ENCODE peak calls at places on chromosome 1, in four cellular contexts. O is fibroblast of pulmonary artery, E is hepatocyte, J is IMR-90. D is an unnamed sample.

GRCh38 chr1:233625087-233625486 is 11.2 kb downstream of the KCNK1 start:
- DNase-seq in J (no peak), O (no peak), E (no peak), D (no peak)

GRCh38 chr1:64623750-64624445 is 121.0 kb upstream of the RAVER2 start:
- DNase-seq in E (no peak), O (peak; percentile 28), J (peak; percentile 41), D (no peak)

GRCh38 chr1:20358761-20359263 is 68.1 kb downstream of the VWA5B1 start:
- DNase-seq in E (peak; percentile 72), J (peak; percentile 61), O (peak; percentile 23), D (peak; percentile 76)

GRCh38 chr1:244346972-244347618 is 104.6 kb downstream of the ADSS2 start:
- DNase-seq in J (no peak), O (peak; percentile 37), E (no peak), D (peak; percentile 32)

GRCh38 chr1:67952071-67952470 is 98.4 kb downstream of the DIRAS3 start:
- DNase-seq in O (peak; percentile 44), E (no peak), J (peak; percentile 56), D (no peak)

GRCh38 chr1:57850572-57850971 is 426.7 kb upstream of the DAB1 start:
- DNase-seq in O (no peak), J (no peak), E (no peak), D (no peak)

GRCh38 chr1:77975386-77975785 is 3.5 kb downstream of the FUBP1 start:
- DNase-seq in E (no peak), O (peak; percentile 11), J (peak; percentile 40), D (peak; percentile 9)

GRCh38 chr1:3472906-3473305 is 18.4 kb downstream of the ARHGEF16 start:
- DNase-seq in J (no peak), O (no peak), E (no peak), D (no peak)

GRCh38 chr1:61853545-61853944 is 111.3 kb downstream of the PATJ start:
- DNase-seq in J (peak; percentile 22), E (peak; percentile 13), O (peak; percentile 55), D (no peak)

GRCh38 chr1:80607064-80607463 is 1193.7 kb upstream of the ADGRL2 start:
- DNase-seq in J (no peak), E (no peak), O (no peak), D (no peak)

GRCh38 chr1:75461808-75462325 is 149.0 kb downstream of the SLC44A5 start:
- DNase-seq in J (no peak), O (no peak), E (no peak), D (no peak)

GRCh38 chr1:112735752-112736151 is 20.6 kb upstream of the PPM1J start:
- DNase-seq in O (peak; percentile 72), E (no peak), J (peak; percentile 94), D (no peak)

GRCh38 chr1:76901158-76901767 is 34.0 kb downstream of the ST6GALNAC5 start:
- DNase-seq in O (peak; percentile 68), E (peak; percentile 57), J (peak; percentile 58), D (peak; percentile 12)

GRCh38 chr1:149848340-149848771 is 51.0 kb upstream of the BOLA1 start:
- DNase-seq in O (no peak), E (peak; percentile 8), J (no peak), D (peak; percentile 62)

GRCh38 chr1:184061396-184062003 is 10.0 kb downstream of the TSEN15 start:
- DNase-seq in O (peak; percentile 71), J (peak; percentile 88), E (no peak), D (no peak)

GRCh38 chr1:203607169-203607873 is 19.3 kb upstream of the ATP2B4 start:
- DNase-seq in O (peak; percentile 92), E (peak; percentile 55), J (peak; percentile 98), D (peak; percentile 56)

GRCh38 chr1:164733070-164733469 is 174.1 kb downstream of the PBX1 start:
- DNase-seq in O (peak; percentile 65), J (peak; percentile 80), E (no peak), D (peak; percentile 14)

GRCh38 chr1:9107156-9107555 is 21.7 kb downstream of the GPR157 start:
- DNase-seq in E (no peak), J (no peak), O (peak; percentile 28), D (no peak)

GRCh38 chr1:156070523-156070922 is 9.6 kb downstream of the RAB25 start:
- DNase-seq in J (no peak), E (no peak), O (no peak), D (no peak)

DNA sequence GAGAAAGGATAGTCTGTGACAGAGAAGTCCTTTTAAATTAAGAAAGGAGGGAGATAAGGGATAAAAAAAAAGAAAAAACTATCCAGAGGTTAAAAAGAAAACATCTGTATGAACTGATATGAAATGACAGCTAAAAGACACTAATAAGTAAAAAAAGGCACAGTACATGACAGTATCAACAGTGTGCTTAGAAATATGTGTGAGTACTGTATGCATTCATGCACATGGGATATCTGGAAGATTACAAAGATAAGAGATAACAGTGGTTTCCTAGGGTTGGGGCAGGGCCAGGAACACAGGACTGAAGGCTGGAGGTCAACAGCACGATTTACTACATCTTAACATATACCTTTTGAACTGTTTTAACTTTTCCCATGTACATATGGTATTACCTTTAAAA is 13.3 kb downstream of the PTP4A2 start:
- DNase-seq in J (no peak), O (no peak), E (no peak), D (no peak)
- H3K4me3 ChIP-seq in J (no peak overlapping the region), O (no peak overlapping the region), E (no peak overlapping the region), D (no peak overlapping the region)

GRCh38 chr1:160171978-160172377 is 18.4 kb upstream of the CASQ1 start:
- DNase-seq in E (no peak), J (no peak), O (no peak), D (no peak)
- H3K4me3 ChIP-seq in E (no peak overlapping the region), J (no peak overlapping the region), O (no peak overlapping the region), D (no peak overlapping the region)

GRCh38 chr1:154661110-154661509 is 53.1 kb upstream of the ADAR start:
- DNase-seq in E (no peak), J (no peak), O (no peak), D (no peak)

GRCh38 chr1:154666051-154666793 is 58.2 kb upstream of the ADAR start:
- DNase-seq in J (no peak), E (no peak), O (no peak), D (no peak)

GRCh38 chr1:154659823-154660592 is 52.0 kb upstream of the ADAR start:
- DNase-seq in E (no peak), O (no peak), J (no peak), D (no peak)

GRCh38 chr1:154664331-154664730 is 56.3 kb upstream of the ADAR start:
- DNase-seq in J (no peak), E (no peak), O (no peak), D (no peak)

GRCh38 chr1:154663656-154664055 is 55.7 kb upstream of the ADAR start:
- DNase-seq in J (no peak), E (no peak), O (no peak), D (no peak)
- H3K4me3 ChIP-seq in J (no peak overlapping the region), E (no peak overlapping the region), O (no peak overlapping the region), D (no peak overlapping the region)

GRCh38 chr1:34777519-34778321 is 3.3 kb upstream of the GJB3 start:
- DNase-seq in E (no peak), O (no peak), J (no peak), D (no peak)

GRCh38 chr1:34779526-34779925 is 1.5 kb upstream of the GJB3 start:
- DNase-seq in J (no peak), O (no peak), E (no peak), D (no peak)

GRCh38 chr1:34776911-34777310 is 4.1 kb upstream of the GJB3 start:
- DNase-seq in J (no peak), O (no peak), E (no peak), D (no peak)

GRCh38 chr1:34779005-34779404 is 2.0 kb upstream of the GJB3 start:
- DNase-seq in J (no peak), E (no peak), O (no peak), D (no peak)

DNA sequence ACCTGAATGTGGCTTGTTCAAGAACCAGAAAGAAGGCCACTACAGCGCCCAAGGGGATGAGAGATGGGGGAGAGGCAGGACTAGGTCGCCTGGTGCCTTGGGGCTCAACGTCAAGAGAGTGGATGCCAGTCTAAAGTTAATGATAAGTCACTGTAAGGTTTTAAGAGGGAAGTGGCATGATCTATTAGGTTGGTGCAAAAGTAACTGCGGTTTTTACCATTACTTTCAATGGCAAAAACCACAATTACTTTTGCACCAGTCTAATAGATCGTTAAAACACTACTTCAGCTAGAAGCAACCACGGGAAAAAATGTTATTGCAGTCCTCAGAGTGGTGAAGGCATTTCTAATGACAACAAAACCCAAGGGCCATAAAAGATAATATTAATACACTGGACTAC is 2.6 kb upstream of the GJB3 start:
- DNase-seq in O (no peak), E (no peak), J (no peak), D (no peak)
- H3K4me3 ChIP-seq in O (no peak overlapping the region), E (no peak overlapping the region), J (no peak overlapping the region), D (no peak overlapping the region)

DNA sequence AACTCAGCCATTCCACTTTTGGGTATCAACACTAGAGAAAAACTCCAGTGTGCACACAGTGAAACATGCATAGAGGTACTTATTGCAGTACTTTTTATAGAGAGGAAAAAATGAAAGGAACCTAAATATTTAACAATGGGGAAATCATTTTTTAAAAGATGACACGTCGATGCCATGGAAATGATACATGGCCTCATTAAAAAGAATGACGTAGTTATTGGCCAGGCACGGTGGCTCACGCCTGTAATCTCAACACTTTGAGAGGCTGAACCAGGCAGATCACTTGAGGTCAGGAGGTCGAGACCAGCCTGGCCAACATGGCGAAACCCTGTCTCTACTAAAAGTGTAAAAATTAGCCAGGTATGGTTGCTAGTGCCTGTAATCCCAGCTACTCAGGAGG is 42.5 kb downstream of the MATN1 start:
- DNase-seq in J (no peak), E (no peak), O (no peak), D (no peak)
- H3K4me3 ChIP-seq in J (no peak overlapping the region), E (no peak overlapping the region), O (no peak overlapping the region), D (no peak overlapping the region)